ENCODE peak calls at places on chromosome 14, in nine cellular contexts. O is fibroblast of lung, I is IMR-90, H is GM23248, S is mesenchymal stem cell, Y is neuronal stem cell, W is mammary epithelial cell, L is PC-3, Z is neural progenitor cell. R is an unnamed sample.

GRCh38 chr14:56216631-56217379 is 98.6 kb downstream of the PELI2 start:
- DNase-seq in O (peak), I (peak), H (peak), S (peak), Y (no peak), W (no peak), L (no peak), Z (no peak), R (no peak)

GRCh38 chr14:88312262-88312661 is 10.8 kb downstream of the KCNK10 start:
- DNase-seq in O (no peak), I (no peak), H (no peak), S (no peak), Y (no peak), W (no peak), L (no peak), Z (no peak), R (no peak)

GRCh38 chr14:77641207-77641533 is 24.7 kb upstream of the SPTLC2 start:
- DNase-seq in O (no peak), I (no peak), H (peak), S (no peak), Y (no peak), W (no peak), L (no peak), Z (no peak), R (peak)

GRCh38 chr14:71672596-71672995 is 259.6 kb upstream of the RGS6 start:
- DNase-seq in O (no peak), I (no peak), H (peak), S (no peak), Y (no peak), W (no peak), L (no peak), Z (no peak), R (no peak)

GRCh38 chr14:76995279-76996035 is 33.1 kb downstream of the IRF2BPL start:
- DNase-seq in O (no peak), I (no peak), H (no peak), S (no peak), Y (no peak), W (no peak), L (no peak), Z (no peak), R (no peak)

GRCh38 chr14:75222208-75222701 is 45.8 kb upstream of the TMED10 start:
- DNase-seq in O (peak), I (peak), H (peak), S (peak), Y (no peak), W (peak), L (no peak), Z (no peak), R (peak)

GRCh38 chr14:53715390-53715730 is 241.3 kb downstream of the BMP4 start:
- DNase-seq in O (peak), I (peak), H (peak), S (peak), Y (no peak), W (peak), L (peak), Z (no peak), R (no peak)

GRCh38 chr14:75277000-75277795 is 1.4 kb upstream of the FOS start:
- DNase-seq in O (peak), I (peak), H (peak), S (peak), Y (peak), W (peak), L (peak), Z (peak), R (peak)

GRCh38 chr14:86153480-86153879 is 623.5 kb downstream of the FLRT2 start:
- DNase-seq in O (no peak), I (no peak), H (no peak), S (no peak), Y (no peak), W (no peak), L (no peak), Z (peak), R (peak)

GRCh38 chr14:37168721-37169120 is 3.7 kb downstream of the SLC25A21 start:
- DNase-seq in O (no peak), I (no peak), H (no peak), S (no peak), Y (no peak), W (no peak), L (no peak), Z (no peak), R (no peak)

GRCh38 chr14:52076334-52076733 is 7.5 kb upstream of the NID2 start:
- DNase-seq in O (peak), I (peak), H (peak), S (no peak), Y (no peak), W (peak), L (peak), Z (no peak), R (no peak)

GRCh38 chr14:92544051-92544730 is 30.6 kb downstream of the RIN3 start:
- DNase-seq in O (no peak), I (no peak), H (no peak), S (no peak), Y (no peak), W (no peak), L (no peak), Z (no peak), R (no peak)

GRCh38 chr14:56491299-56492285 is 88.0 kb upstream of the TMEM260 start:
- DNase-seq in O (peak), I (peak), H (peak), S (peak), Y (peak), W (peak), L (peak), Z (peak), R (peak)

GRCh38 chr14:52835122-52835903 is 43.9 kb upstream of the GNPNAT1 start:
- DNase-seq in O (peak), I (peak), H (peak), S (peak), Y (no peak), W (peak), L (peak), Z (peak), R (no peak)

GRCh38 chr14:106347890-106348755 is 821.7 kb downstream of the TMEM121 start:
- DNase-seq in O (no peak), I (no peak), H (no peak), S (no peak), Y (no peak), W (no peak), L (no peak), Z (no peak), R (no peak)
- H3K9ac ChIP-seq in O (no peak), I (no peak), H (no peak), S (no peak), Y (no peak), W (no peak), L (no peak), Z (no peak), R (no peak)

GRCh38 chr14:100842799-100843198 is 16.9 kb downstream of the MEG3 start:
- DNase-seq in O (peak), I (peak), H (peak), S (peak), Y (no peak), W (no peak), L (no peak), Z (no peak), R (no peak)
- H2AFZ ChIP-seq in O (no peak), I (no peak), H (no peak), S (no peak), Y (peak), W (no peak), L (no peak), Z (no peak), R (no peak)

GRCh38 chr14:29444216-29444615 is 483.4 kb downstream of the PRKD1 start:
- DNase-seq in O (no peak), I (no peak), H (no peak), S (no peak), Y (no peak), W (no peak), L (no peak), Z (no peak), R (no peak)

GRCh38 chr14:29444805-29445204 is 482.8 kb downstream of the PRKD1 start:
- DNase-seq in O (no peak), I (peak), H (peak), S (no peak), Y (no peak), W (no peak), L (peak), Z (no peak), R (no peak)

GRCh38 chr14:29446971-29447370 is 480.7 kb downstream of the PRKD1 start:
- DNase-seq in O (no peak), I (no peak), H (no peak), S (no peak), Y (no peak), W (no peak), L (no peak), Z (peak), R (no peak)

GRCh38 chr14:29442720-29443119 is 484.9 kb downstream of the PRKD1 start:
- DNase-seq in O (peak), I (peak), H (peak), S (peak), Y (no peak), W (peak), L (peak), Z (no peak), R (no peak)
- H3K4me2 ChIP-seq in O (peak), I (peak), H (peak), S (no peak), Y (no peak), W (no peak), L (peak), Z (no peak), R (no peak)

GRCh38 chr14:98951031-98951430 is 321.0 kb downstream of the BCL11B start:
- DNase-seq in O (no peak), I (no peak), H (no peak), S (no peak), Y (no peak), W (no peak), L (no peak), Z (no peak), R (no peak)

GRCh38 chr14:98947911-98948595 is 323.9 kb downstream of the BCL11B start:
- DNase-seq in O (no peak), I (no peak), H (no peak), S (no peak), Y (no peak), W (no peak), L (no peak), Z (no peak), R (no peak)

GRCh38 chr14:98949506-98950135 is 322.4 kb downstream of the BCL11B start:
- DNase-seq in O (no peak), I (no peak), H (no peak), S (no peak), Y (no peak), W (no peak), L (no peak), Z (peak), R (no peak)

GRCh38 chr14:98950356-98950895 is 321.6 kb downstream of the BCL11B start:
- DNase-seq in O (no peak), I (no peak), H (no peak), S (no peak), Y (no peak), W (no peak), L (no peak), Z (no peak), R (no peak)

GRCh38 chr14:98949031-98949430 is 323.0 kb downstream of the BCL11B start:
- DNase-seq in O (no peak), I (no peak), H (no peak), S (no peak), Y (no peak), W (no peak), L (no peak), Z (no peak), R (no peak)
- H3K9ac ChIP-seq in O (no peak), I (no peak), H (no peak), S (no peak), Y (no peak), W (no peak), L (no peak), Z (no peak), R (no peak)